ENCODE peak calls at places on chromosomes 12 and 14, in ten cellular contexts. F, M, N, B, K, Q, U, J, W and C are unnamed samples.
A peak's percentile ranks its signal among the peaks of the same experiment; 100 is the strongest.

GRCh38 chr14:54169254-54169924 is 212.8 kb upstream of the BMP4 start:
- DNase-seq in F (no peak), M (no peak), N (no peak), B (no peak), K (no peak), Q (no peak), U (no peak), J (no peak), W (peak; percentile 10), C (no peak)

GRCh38 chr12:78787576-78787975 is 77.0 kb upstream of the SYT1 start:
- DNase-seq in F (no peak), M (no peak), N (no peak), B (no peak), K (no peak), Q (no peak), U (no peak), J (no peak), W (no peak), C (no peak)

GRCh38 chr14:24952851-24953666 is 96.9 kb downstream of the STXBP6 start:
- DNase-seq in F (no peak), M (no peak), N (no peak), B (no peak), K (peak; percentile 13), Q (peak; percentile 81), U (no peak), J (no peak), W (peak; percentile 26), C (no peak)

GRCh38 chr12:5083955-5084849 is 40.5 kb downstream of the KCNA5 start:
- DNase-seq in F (no peak), M (peak; percentile 43), N (no peak), B (no peak), K (peak; percentile 53), Q (peak; percentile 24), U (peak; percentile 28), J (peak; percentile 62), W (peak; percentile 71), C (peak; percentile 44)

GRCh38 chr12:74365178-74365964 is 172.3 kb upstream of the ATXN7L3B start:
- DNase-seq in F (no peak), M (peak; percentile 35), N (no peak), B (no peak), K (peak; percentile 54), Q (peak; percentile 21), U (peak; percentile 49), J (no peak), W (peak; percentile 33), C (peak; percentile 72)

GRCh38 chr14:100392266-100392850 is 69.2 kb downstream of the SLC25A47 start:
- DNase-seq in F (no peak), M (no peak), N (no peak), B (no peak), K (no peak), Q (no peak), U (no peak), J (peak; percentile 80), W (peak; percentile 44), C (no peak)

GRCh38 chr12:24840046-24840800 is 108.7 kb downstream of the BCAT1 start:
- DNase-seq in F (no peak), M (no peak), N (no peak), B (no peak), K (no peak), Q (no peak), U (no peak), J (no peak), W (peak; percentile 80), C (no peak)

GRCh38 chr14:57346741-57347140 is 43.6 kb upstream of the NAA30 start:
- DNase-seq in F (no peak), M (no peak), N (no peak), B (no peak), K (no peak), Q (peak; percentile 87), U (no peak), J (no peak), W (no peak), C (no peak)

GRCh38 chr14:89616425-89617141 is 199.6 kb upstream of the FOXN3 start:
- DNase-seq in F (no peak), M (no peak), N (no peak), B (no peak), K (no peak), Q (peak; percentile 29), U (no peak), J (no peak), W (peak; percentile 39), C (no peak)

GRCh38 chr12:28787151-28787550 is 361.9 kb upstream of the FAR2 start:
- DNase-seq in F (no peak), M (no peak), N (no peak), B (no peak), K (no peak), Q (no peak), U (no peak), J (no peak), W (peak; percentile 29), C (no peak)

GRCh38 chr14:85172889-85173458 is 357.0 kb upstream of the FLRT2 start:
- DNase-seq in F (no peak), M (no peak), N (no peak), B (no peak), K (no peak), Q (no peak), U (peak; percentile 31), J (no peak), W (no peak), C (no peak)

GRCh38 chr14:81565441-81566290 is 32.0 kb upstream of the SEL1L start:
- DNase-seq in F (no peak), M (peak; percentile 13), N (peak; percentile 47), B (no peak), K (peak; percentile 29), Q (peak; percentile 24), U (peak; percentile 72), J (no peak), W (no peak), C (peak; percentile 45)

GRCh38 chr12:43271659-43272058 is 280.3 kb downstream of the ADAMTS20 start:
- DNase-seq in F (no peak), M (no peak), N (no peak), B (no peak), K (no peak), Q (no peak), U (no peak), J (no peak), W (no peak), C (no peak)

GRCh38 chr14:25231006-25231405 is 181.1 kb upstream of the STXBP6 start:
- DNase-seq in F (no peak), M (no peak), N (peak; percentile 53), B (no peak), K (no peak), Q (no peak), U (peak; percentile 9), J (no peak), W (no peak), C (no peak)

GRCh38 chr12:48004941-48005749 is 869 bp upstream of the COL2A1 start:
- DNase-seq in F (no peak), M (no peak), N (no peak), B (no peak), K (no peak), Q (no peak), U (no peak), J (no peak), W (no peak), C (no peak)
- H3K4me3 ChIP-seq in F (no peak overlapping the region), M (no peak overlapping the region), N (no peak overlapping the region), B (no peak overlapping the region), K (no peak overlapping the region), Q (peak overlapping the region; percentile 50), U (no peak overlapping the region), J (no peak overlapping the region), W (no peak overlapping the region), C (peak overlapping the region; percentile 18)

DNA sequence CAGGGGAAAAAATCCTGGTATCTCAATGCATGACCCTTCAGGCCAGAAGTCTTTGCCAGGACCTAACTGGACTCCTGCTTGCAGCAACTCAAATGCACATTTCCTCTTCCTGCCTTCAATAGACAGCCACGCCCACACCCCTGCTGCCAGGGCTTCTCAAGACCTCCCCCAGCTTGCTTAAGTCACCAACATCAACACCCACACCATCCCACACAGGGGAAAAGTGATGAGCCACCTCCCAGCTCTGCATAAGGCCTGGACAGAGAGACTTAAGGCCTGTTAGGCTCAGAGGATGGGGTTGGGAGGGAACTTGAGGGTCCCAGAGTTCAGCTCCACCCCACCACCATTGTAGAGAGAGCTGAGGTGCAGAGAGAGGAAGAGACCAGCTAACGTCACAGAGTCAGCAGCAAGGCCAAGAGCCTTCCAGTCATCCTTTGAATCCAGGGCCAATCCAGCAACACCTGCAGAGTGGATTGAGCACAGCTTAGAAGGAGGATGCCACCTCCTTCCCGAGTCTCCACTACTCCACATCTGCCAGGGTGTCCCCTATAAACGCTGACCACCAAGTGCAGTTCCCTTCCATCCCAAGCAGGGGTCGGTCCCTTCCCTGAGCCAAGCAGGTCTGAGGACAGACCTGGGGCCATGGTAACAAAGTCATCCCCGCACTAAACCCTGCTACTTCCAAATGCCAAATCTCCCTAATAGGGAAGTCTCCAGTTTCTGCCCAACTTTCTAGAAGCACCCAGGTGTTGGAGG is 50.0 kb downstream of the KDM2B start:
- DNase-seq in F (peak; percentile 24), M (peak; percentile 57), N (no peak), B (no peak), K (peak; percentile 77), Q (no peak), U (peak; percentile 45), J (peak; percentile 80), W (peak; percentile 88), C (peak; percentile 65)
- TF ChIP-seq POLR2A in F (no peak), M (no peak), N (no peak), B (no peak), K (no peak), Q (no peak), U (no peak), J (no peak), W (no peak), C (no peak)

GRCh38 chr12:51847830-51848727 is at the start of gene FIGNL2:
- DNase-seq in F (no peak), M (peak; percentile 69), N (no peak), B (no peak), K (no peak), Q (no peak), U (no peak), J (no peak), W (peak; percentile 12), C (no peak)
- H3K4me3 ChIP-seq in F (peak within 1 kb of the TSS; percentile 16), M (no peak within 1 kb of the TSS), N (peak within 1 kb of the TSS; percentile 29), B (peak within 1 kb of the TSS; percentile 54), K (peak within 1 kb of the TSS; percentile 76), Q (peak within 1 kb of the TSS; percentile 72), U (peak within 1 kb of the TSS; percentile 12), J (no peak within 1 kb of the TSS), W (peak within 1 kb of the TSS; percentile 50), C (peak within 1 kb of the TSS; percentile 63)

GRCh38 chr14:104284636-104285482 is 146.5 kb downstream of the KIF26A start:
- DNase-seq in F (no peak), M (no peak), N (peak; percentile 42), B (peak; percentile 36), K (no peak), Q (no peak), U (peak; percentile 2), J (no peak), W (no peak), C (no peak)

GRCh38 chr14:104284107-104284592 is 145.8 kb downstream of the KIF26A start:
- DNase-seq in F (no peak), M (no peak), N (peak; percentile 42), B (peak; percentile 39), K (no peak), Q (no peak), U (peak; percentile 2), J (no peak), W (no peak), C (no peak)

GRCh38 chr14:104282332-104283196 is 144.2 kb downstream of the KIF26A start:
- DNase-seq in F (no peak), M (no peak), N (peak; percentile 88), B (peak; percentile 60), K (no peak), Q (no peak), U (peak; percentile 2), J (peak; percentile 55), W (no peak), C (no peak)

GRCh38 chr14:104281768-104282301 is 143.4 kb downstream of the KIF26A start:
- DNase-seq in F (no peak), M (no peak), N (peak; percentile 90), B (peak; percentile 61), K (no peak), Q (no peak), U (peak; percentile 3), J (no peak), W (no peak), C (no peak)

GRCh38 chr14:104283197-104284106 is 145.1 kb downstream of the KIF26A start:
- DNase-seq in F (no peak), M (no peak), N (peak; percentile 66), B (peak; percentile 73), K (no peak), Q (no peak), U (peak; percentile 2), J (peak; percentile 29), W (no peak), C (no peak)
- TF ChIP-seq POLR2A in F (no peak), M (no peak), N (no peak), B (no peak), K (no peak), Q (no peak), U (no peak), J (no peak), W (no peak), C (no peak)